ENCODE peak calls at places on chromosomes 3 and 15, in eight cellular contexts. One of them, this sample, is unnamed.

GRCh38 chr3:117400303-117400702 is 690.7 kb downstream of the TUSC7 start:
- DNase-seq in A549: no peak
- DNase-seq in tibial artery: no peak
- DNase-seq in NT2/D1: no peak
- DNase-seq in aorta: no peak
- DNase-seq in sigmoid colon: no peak
- DNase-seq in GM23248: no peak
- DNase-seq in BJ: no peak
- DNase-seq in this sample: no peak

GRCh38 chr15:64813075-64813474 is 12.4 kb downstream of the PIF1 start:
- DNase-seq in A549: peak
- DNase-seq in tibial artery: no peak
- DNase-seq in NT2/D1: no peak
- DNase-seq in aorta: no peak
- DNase-seq in sigmoid colon: no peak
- DNase-seq in GM23248: peak
- DNase-seq in BJ: no peak
- DNase-seq in this sample: no peak

GRCh38 chr3:1183320-1184048 is 90.7 kb downstream of the CNTN6 start:
- DNase-seq in A549: no peak
- DNase-seq in tibial artery: peak
- DNase-seq in NT2/D1: no peak
- DNase-seq in aorta: no peak
- DNase-seq in sigmoid colon: no peak
- DNase-seq in GM23248: peak
- DNase-seq in BJ: no peak
- DNase-seq in this sample: no peak

GRCh38 chr3:166190360-166190759 is 353.1 kb upstream of the BCHE start:
- DNase-seq in A549: peak
- DNase-seq in tibial artery: no peak
- DNase-seq in NT2/D1: no peak
- DNase-seq in aorta: no peak
- DNase-seq in sigmoid colon: no peak
- DNase-seq in GM23248: no peak
- DNase-seq in BJ: no peak
- DNase-seq in this sample: no peak

GRCh38 chr3:61442696-61443095 is 118.7 kb upstream of the PTPRG start:
- DNase-seq in A549: no peak
- DNase-seq in tibial artery: no peak
- DNase-seq in NT2/D1: no peak
- DNase-seq in aorta: no peak
- DNase-seq in sigmoid colon: no peak
- DNase-seq in GM23248: no peak
- DNase-seq in BJ: no peak
- DNase-seq in this sample: no peak

GRCh38 chr15:93955197-93955596 is 276.2 kb upstream of the MCTP2 start:
- DNase-seq in A549: no peak
- DNase-seq in tibial artery: no peak
- DNase-seq in NT2/D1: no peak
- DNase-seq in aorta: no peak
- DNase-seq in sigmoid colon: no peak
- DNase-seq in GM23248: no peak
- DNase-seq in BJ: no peak
- DNase-seq in this sample: no peak

GRCh38 chr15:58980351-58980939 is 7.0 kb upstream of the RNF111 start:
- DNase-seq in A549: peak
- DNase-seq in tibial artery: no peak
- DNase-seq in NT2/D1: no peak
- DNase-seq in aorta: no peak
- DNase-seq in sigmoid colon: no peak
- DNase-seq in GM23248: peak
- DNase-seq in BJ: no peak
- DNase-seq in this sample: no peak

GRCh38 chr3:64291345-64291744 is 66.1 kb upstream of the PRICKLE2 start:
- DNase-seq in A549: peak
- DNase-seq in tibial artery: peak
- DNase-seq in NT2/D1: no peak
- DNase-seq in aorta: peak
- DNase-seq in sigmoid colon: peak
- DNase-seq in GM23248: peak
- DNase-seq in BJ: peak
- DNase-seq in this sample: no peak

GRCh38 chr15:61834076-61834697 is 226.1 kb downstream of the VPS13C start:
- DNase-seq in A549: peak
- DNase-seq in tibial artery: peak
- DNase-seq in NT2/D1: peak
- DNase-seq in aorta: peak
- DNase-seq in sigmoid colon: peak
- DNase-seq in GM23248: peak
- DNase-seq in BJ: peak
- DNase-seq in this sample: peak

GRCh38 chr15:68676926-68677325 is 98.1 kb downstream of the CORO2B start:
- DNase-seq in A549: no peak
- DNase-seq in tibial artery: no peak
- DNase-seq in NT2/D1: no peak
- DNase-seq in aorta: no peak
- DNase-seq in sigmoid colon: peak
- DNase-seq in GM23248: no peak
- DNase-seq in BJ: no peak
- DNase-seq in this sample: no peak

GRCh38 chr15:60124460-60125070 is 120.5 kb downstream of the FOXB1 start:
- DNase-seq in A549: no peak
- DNase-seq in tibial artery: no peak
- DNase-seq in NT2/D1: no peak
- DNase-seq in aorta: no peak
- DNase-seq in sigmoid colon: no peak
- DNase-seq in GM23248: no peak
- DNase-seq in BJ: no peak
- DNase-seq in this sample: no peak

GRCh38 chr3:159448902-159449301 is 539.7 kb upstream of the IL12A start:
- DNase-seq in A549: no peak
- DNase-seq in tibial artery: no peak
- DNase-seq in NT2/D1: no peak
- DNase-seq in aorta: no peak
- DNase-seq in sigmoid colon: no peak
- DNase-seq in GM23248: no peak
- DNase-seq in BJ: no peak
- DNase-seq in this sample: no peak

GRCh38 chr3:115042351-115042750 is 104.7 kb downstream of the ZBTB20 start:
- DNase-seq in A549: no peak
- DNase-seq in tibial artery: no peak
- DNase-seq in NT2/D1: no peak
- DNase-seq in aorta: no peak
- DNase-seq in sigmoid colon: no peak
- DNase-seq in GM23248: peak
- DNase-seq in BJ: peak
- DNase-seq in this sample: no peak

GRCh38 chr3:8665407-8665896 is 20.9 kb upstream of the SSUH2 start:
- DNase-seq in A549: no peak
- DNase-seq in tibial artery: no peak
- DNase-seq in NT2/D1: no peak
- DNase-seq in aorta: no peak
- DNase-seq in sigmoid colon: no peak
- DNase-seq in GM23248: no peak
- DNase-seq in BJ: no peak
- DNase-seq in this sample: no peak

DNA sequence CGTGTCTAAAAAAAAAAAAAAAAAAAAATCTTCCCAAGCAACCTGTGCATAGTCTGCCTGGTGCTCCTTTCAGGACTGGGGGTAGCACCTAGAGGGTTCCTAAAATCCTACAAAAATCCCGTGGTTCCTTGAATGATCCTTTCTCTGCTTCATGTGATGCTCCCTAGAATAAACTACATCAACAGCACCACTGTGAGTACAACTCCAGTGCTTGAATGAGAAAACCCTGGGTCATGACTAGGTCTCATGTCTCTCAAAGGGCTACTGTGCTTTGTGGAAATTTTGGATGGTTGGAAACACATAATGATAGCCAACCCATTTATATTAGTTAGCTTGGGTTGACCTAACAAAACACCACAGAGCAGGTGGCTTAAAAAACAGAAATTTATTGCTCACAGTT is 243.5 kb downstream of the OPA1 start:
- DNase-seq in A549: no peak
- DNase-seq in tibial artery: no peak
- DNase-seq in NT2/D1: no peak
- DNase-seq in aorta: no peak
- DNase-seq in sigmoid colon: no peak
- DNase-seq in GM23248: no peak
- DNase-seq in BJ: no peak
- DNase-seq in this sample: no peak
- H3K4me3 ChIP-seq in A549: no peak
- H3K4me3 ChIP-seq in tibial artery: no peak
- H3K4me3 ChIP-seq in NT2/D1: no peak
- H3K4me3 ChIP-seq in aorta: no peak
- H3K4me3 ChIP-seq in sigmoid colon: no peak
- H3K4me3 ChIP-seq in GM23248: no peak
- H3K4me3 ChIP-seq in BJ: no peak
- H3K4me3 ChIP-seq in this sample: no peak

DNA sequence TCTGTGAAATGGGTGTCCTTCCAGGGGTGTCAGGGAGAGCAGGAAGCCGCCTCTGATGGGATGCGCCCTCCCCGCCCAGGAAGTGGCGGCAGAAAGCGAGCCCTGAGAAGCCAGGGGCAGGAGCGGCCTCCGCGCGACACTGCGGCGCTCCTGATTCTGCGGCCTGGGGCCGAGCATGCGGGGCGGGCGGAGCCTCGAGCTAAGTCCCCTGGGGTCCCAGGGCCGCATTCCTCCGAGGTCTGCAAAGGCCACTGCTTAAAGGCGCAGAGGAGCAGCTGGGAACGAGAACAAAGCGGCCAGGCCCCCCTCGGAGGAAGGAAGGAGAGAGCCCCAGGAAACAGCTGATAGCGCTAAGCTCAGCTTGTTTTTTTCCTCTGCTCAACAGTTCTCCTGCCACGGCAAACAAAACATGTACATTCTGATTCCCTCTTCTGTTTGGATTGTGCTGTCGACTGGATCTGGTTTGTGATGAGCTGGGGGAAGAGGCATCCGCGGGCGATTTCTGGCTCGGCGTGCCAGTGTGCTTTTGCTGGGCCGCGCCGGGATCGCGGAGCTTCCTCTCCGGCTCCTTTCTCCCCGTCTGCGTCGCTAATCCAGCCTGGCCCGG is 34.1 kb downstream of the GRK7 start:
- DNase-seq in A549: no peak
- DNase-seq in tibial artery: peak
- DNase-seq in NT2/D1: peak
- DNase-seq in aorta: peak
- DNase-seq in sigmoid colon: peak
- DNase-seq in GM23248: peak
- DNase-seq in BJ: no peak
- DNase-seq in this sample: peak
- H3K4me3 ChIP-seq in A549: no peak
- H3K4me3 ChIP-seq in tibial artery: peak
- H3K4me3 ChIP-seq in NT2/D1: peak
- H3K4me3 ChIP-seq in aorta: no peak
- H3K4me3 ChIP-seq in sigmoid colon: peak
- H3K4me3 ChIP-seq in GM23248: peak
- H3K4me3 ChIP-seq in BJ: peak
- H3K4me3 ChIP-seq in this sample: peak

GRCh38 chr3:120560304-120561250 is 35.6 kb upstream of the NDUFB4 start:
- DNase-seq in A549: no peak
- DNase-seq in tibial artery: no peak
- DNase-seq in NT2/D1: no peak
- DNase-seq in aorta: no peak
- DNase-seq in sigmoid colon: no peak
- DNase-seq in GM23248: no peak
- DNase-seq in BJ: no peak
- DNase-seq in this sample: no peak

GRCh38 chr3:120561251-120562045 is 34.7 kb upstream of the NDUFB4 start:
- DNase-seq in A549: peak
- DNase-seq in tibial artery: peak
- DNase-seq in NT2/D1: no peak
- DNase-seq in aorta: peak
- DNase-seq in sigmoid colon: peak
- DNase-seq in GM23248: peak
- DNase-seq in BJ: no peak
- DNase-seq in this sample: peak

GRCh38 chr3:120557115-120557514 is 39.0 kb upstream of the NDUFB4 start:
- DNase-seq in A549: no peak
- DNase-seq in tibial artery: no peak
- DNase-seq in NT2/D1: no peak
- DNase-seq in aorta: no peak
- DNase-seq in sigmoid colon: no peak
- DNase-seq in GM23248: no peak
- DNase-seq in BJ: no peak
- DNase-seq in this sample: no peak

GRCh38 chr3:120558784-120559227 is 37.3 kb upstream of the NDUFB4 start:
- DNase-seq in A549: peak
- DNase-seq in tibial artery: peak
- DNase-seq in NT2/D1: peak
- DNase-seq in aorta: peak
- DNase-seq in sigmoid colon: peak
- DNase-seq in GM23248: peak
- DNase-seq in BJ: peak
- DNase-seq in this sample: peak

GRCh38 chr3:120559228-120560061 is 36.7 kb upstream of the NDUFB4 start:
- DNase-seq in A549: peak
- DNase-seq in tibial artery: no peak
- DNase-seq in NT2/D1: no peak
- DNase-seq in aorta: peak
- DNase-seq in sigmoid colon: peak
- DNase-seq in GM23248: peak
- DNase-seq in BJ: peak
- DNase-seq in this sample: peak
- H3K4me3 ChIP-seq in A549: peak
- H3K4me3 ChIP-seq in tibial artery: peak
- H3K4me3 ChIP-seq in NT2/D1: peak
- H3K4me3 ChIP-seq in aorta: peak
- H3K4me3 ChIP-seq in sigmoid colon: peak
- H3K4me3 ChIP-seq in GM23248: peak
- H3K4me3 ChIP-seq in BJ: peak
- H3K4me3 ChIP-seq in this sample: peak

GRCh38 chr3:134239538-134239937 is 11.1 kb downstream of the RYK start:
- DNase-seq in A549: no peak
- DNase-seq in tibial artery: no peak
- DNase-seq in NT2/D1: no peak
- DNase-seq in aorta: no peak
- DNase-seq in sigmoid colon: no peak
- DNase-seq in GM23248: peak
- DNase-seq in BJ: no peak
- DNase-seq in this sample: no peak

GRCh38 chr3:134244921-134245320 is 5.7 kb downstream of the RYK start:
- DNase-seq in A549: no peak
- DNase-seq in tibial artery: no peak
- DNase-seq in NT2/D1: no peak
- DNase-seq in aorta: no peak
- DNase-seq in sigmoid colon: no peak
- DNase-seq in GM23248: no peak
- DNase-seq in BJ: no peak
- DNase-seq in this sample: no peak

GRCh38 chr3:134237454-134238145 is 13.1 kb downstream of the RYK start:
- DNase-seq in A549: no peak
- DNase-seq in tibial artery: no peak
- DNase-seq in NT2/D1: no peak
- DNase-seq in aorta: no peak
- DNase-seq in sigmoid colon: no peak
- DNase-seq in GM23248: peak
- DNase-seq in BJ: no peak
- DNase-seq in this sample: no peak

GRCh38 chr3:134242649-134243637 is 7.7 kb downstream of the RYK start:
- DNase-seq in A549: no peak
- DNase-seq in tibial artery: no peak
- DNase-seq in NT2/D1: no peak
- DNase-seq in aorta: no peak
- DNase-seq in sigmoid colon: no peak
- DNase-seq in GM23248: peak
- DNase-seq in BJ: peak
- DNase-seq in this sample: no peak
- H3K4me3 ChIP-seq in A549: no peak
- H3K4me3 ChIP-seq in tibial artery: no peak
- H3K4me3 ChIP-seq in NT2/D1: no peak
- H3K4me3 ChIP-seq in aorta: no peak
- H3K4me3 ChIP-seq in sigmoid colon: no peak
- H3K4me3 ChIP-seq in GM23248: peak
- H3K4me3 ChIP-seq in BJ: no peak
- H3K4me3 ChIP-seq in this sample: no peak

This sample was measured in heart right ventricle.